ENCODE peak calls at places on chromosomes 12 and 14, in seven cellular contexts. One of them, this sample, is unnamed. For H3K4me1, the result is how much of the 10 kb centered on the place peaks cover.

GRCh38 chr12:101839324-101840283 is 8.8 kb upstream of the GNPTAB start:
- DNase-seq in uterus: peak
- DNase-seq in left ventricle myocardium inferior: no peak
- DNase-seq in tibial artery: peak
- DNase-seq in astrocyte: no peak
- DNase-seq in right atrium auricular region: peak
- DNase-seq in fibroblast of lung: peak
- DNase-seq in this sample: peak

GRCh38 chr12:116280590-116281290 is 3.2 kb upstream of the MED13L start:
- DNase-seq in uterus: no peak
- DNase-seq in left ventricle myocardium inferior: no peak
- DNase-seq in tibial artery: no peak
- DNase-seq in astrocyte: no peak
- DNase-seq in right atrium auricular region: no peak
- DNase-seq in fibroblast of lung: no peak
- DNase-seq in this sample: no peak

GRCh38 chr14:31895206-31895605 is 181.9 kb upstream of the ARHGAP5 start:
- DNase-seq in uterus: no peak
- DNase-seq in left ventricle myocardium inferior: no peak
- DNase-seq in tibial artery: no peak
- DNase-seq in astrocyte: peak
- DNase-seq in right atrium auricular region: no peak
- DNase-seq in fibroblast of lung: peak
- DNase-seq in this sample: no peak

GRCh38 chr12:89756638-89757321 is 48.1 kb upstream of the ATP2B1 start:
- DNase-seq in uterus: no peak
- DNase-seq in left ventricle myocardium inferior: no peak
- DNase-seq in tibial artery: no peak
- DNase-seq in astrocyte: peak
- DNase-seq in right atrium auricular region: no peak
- DNase-seq in fibroblast of lung: peak
- DNase-seq in this sample: no peak

GRCh38 chr12:8077207-8077606 is 4.9 kb upstream of the NECAP1 start:
- DNase-seq in uterus: no peak
- DNase-seq in left ventricle myocardium inferior: no peak
- DNase-seq in tibial artery: no peak
- DNase-seq in astrocyte: peak
- DNase-seq in right atrium auricular region: no peak
- DNase-seq in fibroblast of lung: peak
- DNase-seq in this sample: no peak

GRCh38 chr12:120536064-120536791 is 2.1 kb downstream of the RNF10 start:
- DNase-seq in uterus: no peak
- DNase-seq in left ventricle myocardium inferior: no peak
- DNase-seq in tibial artery: no peak
- DNase-seq in astrocyte: no peak
- DNase-seq in right atrium auricular region: no peak
- DNase-seq in fibroblast of lung: no peak
- DNase-seq in this sample: peak

GRCh38 chr14:26738571-26738970 is 140.7 kb upstream of the NOVA1 start:
- DNase-seq in uterus: no peak
- DNase-seq in left ventricle myocardium inferior: no peak
- DNase-seq in tibial artery: no peak
- DNase-seq in astrocyte: no peak
- DNase-seq in right atrium auricular region: no peak
- DNase-seq in fibroblast of lung: peak
- DNase-seq in this sample: no peak

GRCh38 chr12:64937466-64937865 is 113.0 kb downstream of the TBC1D30 start:
- DNase-seq in uterus: no peak
- DNase-seq in left ventricle myocardium inferior: no peak
- DNase-seq in tibial artery: no peak
- DNase-seq in astrocyte: no peak
- DNase-seq in right atrium auricular region: no peak
- DNase-seq in fibroblast of lung: no peak
- DNase-seq in this sample: no peak

GRCh38 chr12:1842905-1843640 is 22.7 kb downstream of the LRTM2 start:
- DNase-seq in uterus: no peak
- DNase-seq in left ventricle myocardium inferior: no peak
- DNase-seq in tibial artery: peak
- DNase-seq in astrocyte: no peak
- DNase-seq in right atrium auricular region: no peak
- DNase-seq in fibroblast of lung: no peak
- DNase-seq in this sample: peak
- H3K4me3 ChIP-seq in uterus: no peak
- H3K4me3 ChIP-seq in left ventricle myocardium inferior: no peak
- H3K4me3 ChIP-seq in tibial artery: no peak
- H3K4me3 ChIP-seq in astrocyte: no peak
- H3K4me3 ChIP-seq in right atrium auricular region: no peak
- H3K4me3 ChIP-seq in fibroblast of lung: no peak
- H3K4me3 ChIP-seq in this sample: no peak

GRCh38 chr12:11759894-11760293 is 110.4 kb downstream of the ETV6 start:
- DNase-seq in uterus: no peak
- DNase-seq in left ventricle myocardium inferior: no peak
- DNase-seq in tibial artery: no peak
- DNase-seq in astrocyte: no peak
- DNase-seq in right atrium auricular region: no peak
- DNase-seq in fibroblast of lung: no peak
- DNase-seq in this sample: no peak
- H3K4me1 ChIP-seq in uterus: under half
- H3K4me1 ChIP-seq in left ventricle myocardium inferior: half or more
- H3K4me1 ChIP-seq in tibial artery: half or more
- H3K4me1 ChIP-seq in astrocyte: under half
- H3K4me1 ChIP-seq in right atrium auricular region: under half
- H3K4me1 ChIP-seq in fibroblast of lung: under half
- H3K4me1 ChIP-seq in this sample: half or more

DNA sequence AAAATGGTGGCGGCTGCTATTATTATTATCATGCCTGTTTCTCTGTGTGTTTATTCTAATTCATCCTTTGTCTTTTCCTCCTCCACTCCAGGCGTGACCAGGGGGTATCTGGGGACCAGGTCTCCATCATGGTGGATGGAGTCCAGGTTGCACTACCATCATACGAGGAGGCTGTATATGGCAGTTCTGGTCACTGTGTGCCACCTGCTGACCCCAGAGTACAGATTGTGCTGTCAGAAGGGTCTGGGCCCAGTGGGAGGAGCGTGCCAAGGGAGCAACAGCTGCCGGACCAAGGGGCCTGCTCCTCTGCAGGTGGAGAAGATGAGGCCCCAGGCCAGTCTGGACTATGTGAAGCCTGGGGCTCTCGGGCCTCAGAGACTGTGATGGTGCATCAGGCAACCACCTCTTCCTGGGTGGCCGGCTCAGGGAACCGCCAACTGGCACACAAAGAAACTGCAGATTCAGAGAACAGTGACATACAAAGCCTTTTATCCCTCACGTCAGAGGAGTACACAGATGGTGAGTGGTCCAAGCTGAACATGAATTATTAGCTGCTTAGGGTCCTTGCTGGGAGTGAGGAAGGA is 58.3 kb upstream of the SRSF5 start:
- DNase-seq in uterus: no peak
- DNase-seq in left ventricle myocardium inferior: no peak
- DNase-seq in tibial artery: no peak
- DNase-seq in astrocyte: no peak
- DNase-seq in right atrium auricular region: no peak
- DNase-seq in fibroblast of lung: no peak
- DNase-seq in this sample: no peak
- TF ChIP-seq CTCF in uterus: no peak
- TF ChIP-seq CTCF in left ventricle myocardium inferior: no peak
- TF ChIP-seq CTCF in tibial artery: no peak
- TF ChIP-seq CTCF in astrocyte: peak
- TF ChIP-seq CTCF in right atrium auricular region: no peak
- TF ChIP-seq CTCF in fibroblast of lung: peak
- TF ChIP-seq CTCF in this sample: no peak

DNA sequence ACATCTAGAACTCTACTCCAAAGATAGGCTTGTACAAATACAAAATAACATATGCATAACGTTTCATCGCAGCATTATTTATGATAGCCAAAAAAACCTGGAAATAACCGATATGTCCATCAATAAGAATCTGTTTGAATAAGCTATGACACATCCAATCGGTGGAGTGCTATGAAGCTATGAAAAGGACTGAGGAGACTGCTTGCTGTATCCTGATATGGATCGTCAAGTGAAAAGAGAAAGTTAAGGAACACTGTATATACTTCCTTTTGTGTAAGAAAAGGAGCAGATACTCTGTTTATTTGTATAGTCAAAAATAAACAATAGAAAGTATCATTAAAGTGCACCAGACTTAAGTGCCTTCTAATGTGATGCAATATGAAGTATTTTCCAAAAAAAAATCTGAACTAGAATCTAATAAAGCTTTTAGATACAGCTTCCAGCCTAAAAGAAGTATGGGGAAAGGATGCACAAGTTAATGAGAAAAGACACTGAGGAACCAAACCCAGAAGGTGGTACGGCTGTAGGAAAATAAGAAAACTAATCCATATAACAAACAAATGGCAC is 646 bp upstream of the KLHDC1 start:
- DNase-seq in uterus: no peak
- DNase-seq in left ventricle myocardium inferior: no peak
- DNase-seq in tibial artery: no peak
- DNase-seq in astrocyte: no peak
- DNase-seq in right atrium auricular region: no peak
- DNase-seq in fibroblast of lung: no peak
- DNase-seq in this sample: no peak
- H3K4me3 ChIP-seq in uterus: peak
- H3K4me3 ChIP-seq in left ventricle myocardium inferior: peak
- H3K4me3 ChIP-seq in tibial artery: peak
- H3K4me3 ChIP-seq in astrocyte: peak
- H3K4me3 ChIP-seq in right atrium auricular region: peak
- H3K4me3 ChIP-seq in fibroblast of lung: peak
- H3K4me3 ChIP-seq in this sample: peak

GRCh38 chr14:75446447-75446846 is 18.6 kb downstream of the JDP2 start:
- DNase-seq in uterus: no peak
- DNase-seq in left ventricle myocardium inferior: no peak
- DNase-seq in tibial artery: no peak
- DNase-seq in astrocyte: no peak
- DNase-seq in right atrium auricular region: no peak
- DNase-seq in fibroblast of lung: no peak
- DNase-seq in this sample: peak
- H3K4me1 ChIP-seq in uterus: under half
- H3K4me1 ChIP-seq in left ventricle myocardium inferior: half or more
- H3K4me1 ChIP-seq in tibial artery: under half
- H3K4me1 ChIP-seq in astrocyte: under half
- H3K4me1 ChIP-seq in right atrium auricular region: under half
- H3K4me1 ChIP-seq in fibroblast of lung: under half
- H3K4me1 ChIP-seq in this sample: under half

GRCh38 chr14:54483848-54484247 is 4.9 kb downstream of the GMFB start:
- DNase-seq in uterus: no peak
- DNase-seq in left ventricle myocardium inferior: no peak
- DNase-seq in tibial artery: no peak
- DNase-seq in astrocyte: no peak
- DNase-seq in right atrium auricular region: no peak
- DNase-seq in fibroblast of lung: no peak
- DNase-seq in this sample: no peak

GRCh38 chr14:54478621-54479215 is 10.1 kb downstream of the GMFB start:
- DNase-seq in uterus: no peak
- DNase-seq in left ventricle myocardium inferior: no peak
- DNase-seq in tibial artery: no peak
- DNase-seq in astrocyte: no peak
- DNase-seq in right atrium auricular region: no peak
- DNase-seq in fibroblast of lung: no peak
- DNase-seq in this sample: no peak

GRCh38 chr14:54483073-54483745 is 5.6 kb downstream of the GMFB start:
- DNase-seq in uterus: no peak
- DNase-seq in left ventricle myocardium inferior: no peak
- DNase-seq in tibial artery: no peak
- DNase-seq in astrocyte: no peak
- DNase-seq in right atrium auricular region: no peak
- DNase-seq in fibroblast of lung: no peak
- DNase-seq in this sample: no peak

GRCh38 chr14:54481695-54482094 is 7.1 kb downstream of the GMFB start:
- DNase-seq in uterus: no peak
- DNase-seq in left ventricle myocardium inferior: no peak
- DNase-seq in tibial artery: no peak
- DNase-seq in astrocyte: no peak
- DNase-seq in right atrium auricular region: no peak
- DNase-seq in fibroblast of lung: no peak
- DNase-seq in this sample: no peak

GRCh38 chr14:54480830-54481562 is 7.8 kb downstream of the GMFB start:
- DNase-seq in uterus: no peak
- DNase-seq in left ventricle myocardium inferior: no peak
- DNase-seq in tibial artery: no peak
- DNase-seq in astrocyte: peak
- DNase-seq in right atrium auricular region: no peak
- DNase-seq in fibroblast of lung: peak
- DNase-seq in this sample: no peak
- TF ChIP-seq CTCF in uterus: no peak
- TF ChIP-seq CTCF in left ventricle myocardium inferior: no peak
- TF ChIP-seq CTCF in tibial artery: no peak
- TF ChIP-seq CTCF in astrocyte: no peak
- TF ChIP-seq CTCF in right atrium auricular region: no peak
- TF ChIP-seq CTCF in fibroblast of lung: no peak
- TF ChIP-seq CTCF in this sample: no peak

GRCh38 chr14:64213853-64214570 is 80.2 kb downstream of the ESR2 start:
- DNase-seq in uterus: no peak
- DNase-seq in left ventricle myocardium inferior: no peak
- DNase-seq in tibial artery: no peak
- DNase-seq in astrocyte: no peak
- DNase-seq in right atrium auricular region: no peak
- DNase-seq in fibroblast of lung: no peak
- DNase-seq in this sample: no peak
- H3K4me3 ChIP-seq in uterus: no peak
- H3K4me3 ChIP-seq in left ventricle myocardium inferior: peak
- H3K4me3 ChIP-seq in tibial artery: no peak
- H3K4me3 ChIP-seq in astrocyte: no peak
- H3K4me3 ChIP-seq in right atrium auricular region: peak
- H3K4me3 ChIP-seq in fibroblast of lung: no peak
- H3K4me3 ChIP-seq in this sample: no peak

DNA sequence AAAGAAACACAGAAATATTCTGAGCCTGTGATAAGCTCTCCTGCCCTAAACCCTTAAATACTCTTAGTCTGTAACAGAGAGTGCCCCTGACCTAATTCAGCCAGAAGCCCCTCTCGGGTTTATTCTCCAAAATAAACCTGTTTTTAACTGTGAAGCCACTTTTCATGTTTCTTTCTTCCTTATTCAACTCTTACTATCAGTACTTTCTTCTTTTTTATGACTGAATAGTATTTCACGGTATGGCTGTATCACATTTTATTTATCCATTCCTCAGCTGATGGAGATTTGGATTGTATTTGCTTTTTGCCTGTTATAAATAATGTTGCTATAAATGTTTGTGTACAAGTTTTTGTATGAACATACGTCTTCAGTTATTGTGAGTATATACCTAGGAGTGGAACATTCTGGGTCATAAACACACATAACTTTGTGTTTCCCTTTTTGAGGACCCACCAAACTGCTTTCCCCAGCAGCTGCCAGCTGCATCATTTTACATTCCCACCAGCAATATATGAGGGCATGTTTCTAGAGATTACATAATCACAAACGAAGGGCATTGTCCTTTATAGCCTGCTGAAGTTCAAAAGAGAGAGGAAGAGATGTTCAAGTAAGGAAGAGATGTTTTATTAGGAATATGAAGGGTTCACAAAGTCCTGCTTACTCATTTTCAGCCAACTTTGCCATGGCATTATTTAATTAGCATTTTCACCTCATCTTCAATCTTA is 199.4 kb upstream of the NUDT4 start:
- DNase-seq in uterus: no peak
- DNase-seq in left ventricle myocardium inferior: no peak
- DNase-seq in tibial artery: no peak
- DNase-seq in astrocyte: no peak
- DNase-seq in right atrium auricular region: no peak
- DNase-seq in fibroblast of lung: no peak
- DNase-seq in this sample: no peak
- H3K4me1 ChIP-seq in uterus: under half
- H3K4me1 ChIP-seq in left ventricle myocardium inferior: half or more
- H3K4me1 ChIP-seq in tibial artery: under half
- H3K4me1 ChIP-seq in astrocyte: under half
- H3K4me1 ChIP-seq in right atrium auricular region: under half
- H3K4me1 ChIP-seq in fibroblast of lung: under half
- H3K4me1 ChIP-seq in this sample: half or more

This sample was measured in sigmoid colon.